ENCODE peak calls at places on chromosome 21, in four cellular contexts. T is IMR-90, Q is uterus, G is upper lobe of right lung. J is an unnamed sample.
A peak's percentile ranks its signal among the peaks of the same experiment; 100 is the strongest.

GRCh38 chr21:21612446-21612845 is 614.2 kb downstream of the NCAM2 start:
- DNase-seq in T (peak; percentile 92), Q (no peak), G (no peak), J (peak; percentile 85)

GRCh38 chr21:17554619-17555472 is 42.0 kb downstream of the CXADR start:
- DNase-seq in Q (no peak), G (no peak), T (peak; percentile 10), J (peak; percentile 5)

GRCh38 chr21:41745971-41746743 is 20.7 kb downstream of the RIPK4 start:
- DNase-seq in Q (no peak), T (no peak), G (no peak), J (no peak)

GRCh38 chr21:26144026-26144425 is 26.5 kb downstream of the APP start:
- DNase-seq in G (no peak), Q (no peak), T (no peak), J (no peak)

GRCh38 chr21:16085436-16085835 is 355.7 kb downstream of the USP25 start:
- DNase-seq in Q (no peak), T (peak; percentile 39), G (no peak), J (no peak)

GRCh38 chr21:21200103-21200938 is 202.1 kb downstream of the NCAM2 start:
- DNase-seq in T (peak; percentile 99), G (no peak), Q (peak; percentile 25), J (peak; percentile 99)

GRCh38 chr21:34630536-34631143 is 15.7 kb upstream of the RCAN1 start:
- DNase-seq in T (peak; percentile 60), G (no peak), Q (no peak), J (peak; percentile 53)

GRCh38 chr21:26952274-26953066 is 14.4 kb downstream of the ADAMTS5 start:
- DNase-seq in T (peak; percentile 45), Q (no peak), G (no peak), J (no peak)

GRCh38 chr21:34923626-34924025 is 125.5 kb downstream of the RUNX1 start:
- DNase-seq in Q (no peak), T (no peak), G (no peak), J (no peak)

GRCh38 chr21:16650984-16651383 is 861.9 kb upstream of the CXADR start:
- DNase-seq in G (no peak), T (no peak), Q (no peak), J (no peak)

GRCh38 chr21:36097427-36098230 is 27.8 kb downstream of the CBR1 start:
- DNase-seq in Q (no peak), T (no peak), G (no peak), J (no peak)

GRCh38 chr21:22399717-22400520 is 1401.7 kb downstream of the NCAM2 start:
- DNase-seq in G (no peak), T (no peak), Q (no peak), J (no peak)

GRCh38 chr21:17730782-17731181 is 88.4 kb downstream of the C21orf91 start:
- DNase-seq in Q (no peak), T (no peak), G (no peak), J (peak; percentile 3)

GRCh38 chr21:35336534-35336933 is 287.4 kb upstream of the RUNX1 start:
- DNase-seq in T (no peak), Q (no peak), G (no peak), J (peak; percentile 23)

GRCh38 chr21:41425954-41426655 is at the start of gene MX1:
- DNase-seq in Q (peak; percentile 67), T (peak; percentile 10), G (peak; percentile 94), J (peak; percentile 8)

GRCh38 chr21:21345872-21346271 is 347.7 kb downstream of the NCAM2 start:
- DNase-seq in G (no peak), Q (no peak), T (no peak), J (no peak)

GRCh38 chr21:22758478-22758877 is 1760.3 kb downstream of the NCAM2 start:
- DNase-seq in Q (no peak), G (no peak), T (no peak), J (no peak)

GRCh38 chr21:23853796-23854379 is 1753.4 kb downstream of the MRPL39 start:
- DNase-seq in Q (no peak), T (peak; percentile 31), G (no peak), J (no peak)

GRCh38 chr21:41507521-41508414 is at the start of gene TMPRSS2:
- DNase-seq in G (peak; percentile 93), T (no peak), Q (no peak), J (no peak)

GRCh38 chr21:15094706-15095105 is 29.9 kb upstream of the NRIP1 start:
- DNase-seq in Q (no peak), G (no peak), T (no peak), J (no peak)

GRCh38 chr21:17438642-17439041 is 74.2 kb upstream of the CXADR start:
- DNase-seq in Q (no peak), T (no peak), G (no peak), J (no peak)

GRCh38 chr21:24552491-24552890 is 1054.8 kb downstream of the MRPL39 start:
- DNase-seq in G (no peak), Q (no peak), T (no peak), J (no peak)

GRCh38 chr21:44089001-44089911 is 17.9 kb upstream of the PWP2 start:
- DNase-seq in T (no peak), G (peak; percentile 30), Q (no peak), J (no peak)

GRCh38 chr21:17441370-17441769 is 71.5 kb upstream of the CXADR start:
- DNase-seq in T (peak; percentile 42), Q (no peak), G (no peak), J (no peak)

GRCh38 chr21:21232320-21232719 is 234.1 kb downstream of the NCAM2 start:
- DNase-seq in Q (no peak), T (peak; percentile 71), G (no peak), J (peak; percentile 60)

GRCh38 chr21:21045538-21045937 is 47.3 kb downstream of the NCAM2 start:
- DNase-seq in T (peak; percentile 22), Q (no peak), G (no peak), J (no peak)

GRCh38 chr21:24224411-24224810 is 1382.9 kb downstream of the MRPL39 start:
- DNase-seq in Q (no peak), T (no peak), G (no peak), J (no peak)

GRCh38 chr21:17732306-17732705 is 86.8 kb downstream of the C21orf91 start:
- DNase-seq in G (no peak), Q (no peak), T (peak; percentile 5), J (no peak)

GRCh38 chr21:18350216-18350615 is 53.4 kb downstream of the TMPRSS15 start:
- DNase-seq in G (no peak), T (no peak), Q (no peak), J (peak; percentile 0)

GRCh38 chr21:22096314-22096713 is 1098.1 kb downstream of the NCAM2 start:
- DNase-seq in T (no peak), Q (no peak), G (no peak), J (no peak)

DNA sequence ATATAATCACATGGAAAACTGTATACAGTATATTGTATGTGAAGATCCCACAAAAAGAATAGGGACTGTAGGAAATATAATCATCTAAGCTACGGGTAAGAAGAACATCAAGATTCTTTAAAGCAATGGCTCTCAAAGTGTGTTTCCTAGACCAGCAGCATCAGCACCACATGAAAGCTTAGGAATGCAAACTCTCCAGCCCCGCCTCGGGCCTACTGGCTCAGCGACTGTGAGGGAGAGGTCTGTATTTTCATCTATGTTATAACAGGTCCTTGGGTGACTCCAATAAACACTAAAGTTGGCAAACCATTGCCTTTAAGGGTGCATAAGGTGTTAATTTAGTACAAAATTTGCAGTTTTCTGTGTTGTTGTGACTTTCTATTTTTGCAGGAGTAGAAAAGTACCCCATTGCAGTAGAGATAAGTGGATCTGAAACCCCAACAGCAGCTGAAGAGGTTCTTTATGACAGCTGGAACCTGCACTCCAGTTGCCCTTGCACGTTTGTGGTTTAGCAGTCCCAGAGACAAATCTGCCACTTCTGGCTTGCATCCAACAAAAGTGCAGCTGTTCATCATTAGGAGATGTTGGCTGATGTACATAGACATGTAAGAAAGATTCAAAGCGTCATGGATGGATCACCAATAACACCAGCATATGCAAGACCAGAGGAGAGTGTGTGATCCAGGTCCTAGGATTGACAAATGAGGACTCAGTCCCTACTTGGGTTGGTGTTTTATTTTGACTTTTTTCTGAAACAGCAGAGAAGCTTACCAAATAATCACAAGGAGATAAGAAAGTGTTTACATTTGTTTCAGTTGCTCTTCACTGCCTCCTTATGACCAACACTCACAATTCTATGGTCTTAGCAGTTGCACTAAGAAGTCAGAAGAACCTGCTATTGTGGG is 15.9 kb upstream of the IFNAR1 start:
- DNase-seq in G (no peak), Q (no peak), T (peak; percentile 55), J (peak; percentile 72)
- TF ChIP-seq CTCF in G (no peak), Q (no peak), T (no peak), J (no peak)

DNA sequence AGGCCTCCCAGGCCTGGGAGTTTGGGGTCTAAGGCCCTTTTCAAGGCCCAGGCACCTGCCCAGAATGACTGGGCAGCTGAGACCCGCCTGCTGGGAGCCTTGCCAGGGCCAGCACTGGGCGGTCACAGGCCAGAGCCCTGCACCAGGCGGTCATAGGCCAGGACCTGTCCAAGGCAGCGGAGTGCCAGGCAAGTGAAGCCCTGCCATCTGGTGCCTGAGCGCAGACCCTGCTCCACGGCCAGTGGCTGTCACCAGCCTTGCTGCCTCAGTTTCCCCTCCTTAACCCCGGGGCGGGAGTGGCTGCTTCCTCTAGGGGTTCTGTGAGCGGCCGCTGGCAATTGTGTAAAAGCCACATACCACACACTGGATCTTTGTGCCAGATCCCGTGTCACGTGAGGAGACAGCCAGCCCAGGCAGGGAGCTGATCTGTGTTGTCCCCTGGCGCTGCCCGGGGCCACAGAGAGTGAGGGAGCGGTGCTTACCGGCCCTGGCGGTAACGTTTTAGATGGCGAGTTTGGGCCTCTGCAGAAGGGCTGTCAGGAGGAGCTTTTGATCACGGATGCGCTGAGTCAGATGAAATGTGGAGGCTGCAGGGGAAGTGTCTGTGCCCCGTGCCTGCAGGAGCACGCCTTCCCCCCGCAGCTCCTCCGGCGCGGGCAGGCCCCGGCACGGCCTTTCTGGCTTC is 4.6 kb downstream of the COL18A1 start:
- DNase-seq in T (no peak), Q (no peak), G (no peak), J (no peak)
- H3K4me3 ChIP-seq in T (no peak overlapping the region), Q (no peak overlapping the region), G (no peak overlapping the region), J (no peak overlapping the region)

DNA sequence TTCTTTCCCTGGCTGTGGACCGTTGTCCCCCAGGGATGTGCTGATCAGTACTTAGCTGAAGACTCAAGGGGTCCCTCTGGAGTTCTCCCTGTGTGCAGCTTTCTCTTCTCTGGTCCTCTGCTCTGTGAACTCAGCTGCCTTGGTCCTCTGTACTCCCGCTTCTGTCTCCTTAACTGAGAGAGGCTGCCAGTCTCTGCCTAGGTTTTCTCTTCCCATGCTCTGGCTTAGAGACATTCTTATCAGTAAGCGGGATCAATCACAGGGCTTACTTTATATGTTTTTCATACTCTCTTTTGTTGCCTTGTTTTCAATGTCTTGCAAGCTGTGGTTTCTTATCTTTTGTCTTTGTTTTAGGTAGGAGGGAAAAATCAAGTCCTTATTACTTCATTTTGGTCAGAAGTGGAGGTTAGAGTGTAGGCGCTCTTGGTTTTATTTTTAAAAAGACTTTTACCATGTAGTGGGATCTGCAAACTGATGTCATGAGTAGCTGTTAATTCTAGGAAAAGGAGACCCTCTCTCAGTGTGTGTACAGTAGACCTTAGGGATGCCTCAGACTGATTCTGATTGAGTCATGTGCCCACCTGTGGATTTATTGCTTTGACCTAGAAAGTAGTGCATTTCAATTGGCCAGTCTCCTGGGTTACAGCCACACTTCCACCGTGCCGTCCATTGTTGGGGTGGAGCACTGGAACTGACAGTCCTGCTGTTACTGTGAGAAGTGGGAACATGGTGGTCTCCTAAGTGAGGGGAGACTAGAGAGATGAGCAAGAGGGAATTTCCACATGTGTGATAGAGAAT is 46.6 kb downstream of the TTC3 start:
- DNase-seq in G (no peak), Q (no peak), T (no peak), J (no peak)
- TF ChIP-seq CTCF in G (no peak), Q (no peak), T (no peak), J (no peak)

GRCh38 chr21:39006653-39007417 is 176.4 kb downstream of the PSMG1 start:
- DNase-seq in Q (peak; percentile 73), T (no peak), G (peak; percentile 76), J (no peak)
- H3K4me3 ChIP-seq in Q (no peak overlapping the region), T (no peak overlapping the region), G (no peak overlapping the region), J (no peak overlapping the region)

GRCh38 chr21:30717105-30717504 is 1.5 kb downstream of the KRTAP21-3 start:
- DNase-seq in Q (no peak), G (no peak), T (no peak), J (no peak)
- TF ChIP-seq CTCF in Q (no peak), G (no peak), T (no peak), J (no peak)